ENCODE peak calls at places on chromosomes 6 and 20, in six cellular contexts. P is CD8-positive, alpha-beta T cell; X is GM06990; D is PC-9; Y is mucosa of descending colon; R is Caco-2. W is an unnamed sample.

GRCh38 chr6:130848945-130849344 is 21.7 kb downstream of the SMLR1 start:
- DNase-seq in P (no peak), X (no peak), D (no peak), Y (no peak), R (no peak), W (no peak)

GRCh38 chr6:138310294-138310693 is 67.4 kb upstream of the SMIM28 start:
- DNase-seq in P (no peak), X (no peak), D (no peak), Y (no peak), R (no peak), W (no peak)

GRCh38 chr20:62928246-62928939 is 2.1 kb upstream of the DIDO1 start:
- DNase-seq in P (no peak), X (no peak), D (no peak), Y (no peak), R (peak), W (no peak)

GRCh38 chr6:39224058-39224457 is 5.2 kb downstream of the KCNK5 start:
- DNase-seq in P (no peak), X (no peak), D (no peak), Y (no peak), R (no peak), W (no peak)

GRCh38 chr6:105781248-105781647 is 304.9 kb upstream of the PRDM1 start:
- DNase-seq in P (peak), X (no peak), D (peak), Y (no peak), R (no peak), W (no peak)

GRCh38 chr6:165110871-165111270 is 198.5 kb downstream of the C6orf118 start:
- DNase-seq in P (no peak), X (no peak), D (no peak), Y (no peak), R (no peak), W (no peak)

GRCh38 chr6:111767752-111768430 is 105.4 kb downstream of the FYN start:
- DNase-seq in P (no peak), X (no peak), D (no peak), Y (no peak), R (no peak), W (no peak)

GRCh38 chr20:59603727-59604608 is at the start of gene PHACTR3:
- DNase-seq in P (no peak), X (no peak), D (no peak), Y (no peak), R (no peak), W (no peak)

GRCh38 chr20:5569021-5569420 is 181.2 kb upstream of the SHLD1 start:
- DNase-seq in P (peak), X (peak), D (peak), Y (no peak), R (no peak), W (no peak)

GRCh38 chr6:137892271-137892708 is 25.2 kb downstream of the TNFAIP3 start:
- DNase-seq in P (no peak), X (no peak), D (no peak), Y (no peak), R (no peak), W (no peak)

GRCh38 chr6:11770546-11771466 is 7.8 kb downstream of the ADTRP start:
- DNase-seq in P (no peak), X (peak), D (peak), Y (peak), R (no peak), W (peak)

DNA sequence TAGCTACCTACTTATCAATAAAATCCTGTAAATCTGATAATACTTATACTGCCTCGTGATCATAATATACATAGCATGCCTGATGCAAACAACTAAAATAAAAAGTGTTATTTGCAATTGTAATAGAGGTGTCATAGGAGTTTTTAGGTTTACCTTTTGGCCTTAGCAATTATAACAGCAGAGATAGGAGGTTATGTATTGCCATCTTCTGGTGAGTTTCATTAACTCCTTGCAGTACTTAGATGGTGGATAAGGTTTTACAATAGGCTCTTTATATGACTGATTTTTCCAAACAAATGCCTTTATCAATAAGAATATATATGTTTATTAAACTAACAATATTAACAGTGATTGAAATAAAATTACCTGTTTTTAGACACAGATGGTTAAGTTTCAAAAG is 27.8 kb upstream of the MYCT1 start:
- DNase-seq in P (no peak), X (no peak), D (no peak), Y (no peak), R (no peak), W (no peak)
- TF ChIP-seq CTCF in P (no peak), X (peak), D (peak), Y (no peak), R (peak), W (peak)

DNA sequence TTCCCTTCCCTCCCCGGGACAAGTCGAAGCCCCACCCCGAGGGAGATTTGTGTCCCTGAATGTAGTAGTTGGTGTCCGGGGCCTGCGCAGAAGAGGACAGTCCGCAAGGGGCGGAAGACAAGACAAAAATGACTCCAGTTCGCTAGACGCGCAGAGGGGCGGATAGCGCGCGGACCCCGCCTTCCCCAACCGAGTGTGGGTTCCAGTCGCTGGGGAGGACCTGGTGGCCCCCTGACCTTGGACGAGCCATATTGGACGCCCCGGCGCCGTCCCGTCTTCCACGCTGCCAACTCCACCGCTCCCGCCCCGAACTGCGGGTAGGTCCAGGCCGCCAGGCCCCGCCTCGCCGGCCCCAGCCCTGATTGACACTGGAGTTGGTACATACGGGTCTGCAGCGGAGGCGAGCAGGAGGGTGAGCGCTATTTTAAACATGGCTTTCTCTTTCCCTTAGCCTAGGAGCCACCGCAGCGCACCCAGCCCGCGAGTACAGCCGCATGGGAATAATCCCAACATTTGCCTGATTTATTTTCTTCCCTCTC is 802 bp downstream of the HMGN3 start:
- DNase-seq in P (peak), X (peak), D (peak), Y (peak), R (peak), W (peak)
- TF ChIP-seq CTCF in P (no peak), X (peak), D (peak), Y (peak), R (peak), W (peak)

DNA sequence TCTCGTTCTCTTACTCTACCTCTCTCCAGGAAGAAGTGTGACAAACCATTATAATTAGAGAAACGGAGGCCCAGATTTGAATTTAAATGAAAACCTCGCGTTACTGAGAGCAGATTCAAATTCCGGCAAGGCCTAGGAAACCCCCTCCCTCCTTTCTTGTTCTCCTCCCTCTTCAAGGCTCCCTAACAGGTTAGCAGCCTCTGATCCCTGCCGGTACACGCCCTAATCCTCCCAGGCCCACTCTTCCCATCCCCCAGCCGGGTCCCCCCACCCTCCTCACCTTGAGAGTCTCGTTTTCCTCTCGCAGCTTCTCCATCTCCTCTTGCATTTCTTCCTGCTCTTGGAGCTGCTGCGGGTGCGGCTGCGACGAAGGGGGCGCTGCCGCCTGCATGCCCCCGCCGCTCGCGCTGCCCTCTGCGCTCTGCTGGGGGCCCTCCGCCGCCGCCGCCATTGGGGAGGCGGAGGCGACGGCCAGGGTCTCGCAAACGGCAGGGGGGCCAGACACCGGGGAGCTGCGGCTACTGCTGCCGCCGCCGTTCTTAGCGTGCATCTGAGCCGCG is 3.8 kb downstream of the MTCL3 start:
- DNase-seq in P (no peak), X (no peak), D (peak), Y (no peak), R (no peak), W (no peak)
- TF ChIP-seq CTCF in P (no peak), X (no peak), D (no peak), Y (no peak), R (no peak), W (peak)

DNA sequence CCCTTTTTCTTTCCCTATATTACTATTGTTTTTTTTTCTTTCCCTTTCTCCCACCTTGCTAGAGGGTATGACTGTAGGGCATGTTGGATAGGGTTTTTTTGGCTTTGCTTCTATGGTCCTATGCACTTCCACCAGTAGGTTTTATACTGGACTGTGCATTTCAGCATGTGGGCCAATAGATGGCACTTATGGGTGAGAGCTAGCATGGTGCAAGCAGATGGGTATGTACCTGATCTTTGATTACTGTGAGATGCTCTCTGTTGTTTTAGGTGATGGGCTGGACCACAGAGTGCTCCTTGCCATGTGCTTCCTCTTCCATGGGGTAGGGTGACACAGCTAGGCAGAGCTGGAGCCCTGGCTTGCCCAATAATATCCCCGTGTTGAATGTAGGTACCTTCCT is 128.5 kb upstream of the CHD6 start:
- DNase-seq in P (no peak), X (no peak), D (no peak), Y (no peak), R (no peak), W (no peak)
- TF ChIP-seq CTCF in P (no peak), X (peak), D (no peak), Y (no peak), R (peak), W (no peak)

GRCh38 chr20:12699374-12700228 is 309.2 kb upstream of the SPTLC3 start:
- DNase-seq in P (no peak), X (no peak), D (no peak), Y (no peak), R (no peak), W (no peak)
- TF ChIP-seq CTCF in P (no peak), X (no peak), D (no peak), Y (no peak), R (no peak), W (no peak)

DNA sequence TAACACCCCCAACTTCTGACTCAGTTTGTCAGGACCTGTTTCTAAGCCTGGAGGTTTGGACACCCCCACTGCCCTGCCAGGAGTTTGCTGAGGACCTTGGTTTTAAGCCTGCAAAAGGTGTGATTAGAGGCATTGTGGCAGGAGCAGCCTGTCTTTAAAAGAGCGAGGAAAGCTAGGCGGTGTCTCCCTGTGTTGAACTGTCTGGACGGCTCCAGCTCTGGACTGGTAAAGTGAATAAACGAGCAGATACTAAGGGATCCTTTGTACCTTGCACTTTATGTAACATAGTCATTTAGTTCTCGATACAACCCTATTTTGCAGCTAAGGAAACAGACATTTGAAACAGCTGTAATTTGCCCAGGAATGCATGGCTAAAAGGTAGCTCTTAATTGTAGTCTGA is 14.4 kb downstream of the FAM83D start:
- DNase-seq in P (no peak), X (no peak), D (no peak), Y (no peak), R (peak), W (no peak)
- TF ChIP-seq CTCF in P (no peak), X (no peak), D (no peak), Y (no peak), R (no peak), W (no peak)

GRCh38 chr6:135144678-135145508 is 36.2 kb upstream of the MYB start:
- DNase-seq in P (no peak), X (no peak), D (peak), Y (no peak), R (no peak), W (no peak)
- TF ChIP-seq CTCF in P (peak), X (peak), D (peak), Y (peak), R (peak), W (peak)

GRCh38 chr20:420169-420620 is 12.1 kb downstream of the RBCK1 start:
- DNase-seq in P (no peak), X (no peak), D (no peak), Y (no peak), R (no peak), W (no peak)

GRCh38 chr20:420721-421574 is 12.8 kb downstream of the RBCK1 start:
- DNase-seq in P (no peak), X (no peak), D (peak), Y (peak), R (no peak), W (no peak)

GRCh38 chr20:417801-418342 is 9.8 kb downstream of the RBCK1 start:
- DNase-seq in P (no peak), X (no peak), D (no peak), Y (no peak), R (no peak), W (no peak)

GRCh38 chr20:418858-419365 is 10.8 kb downstream of the RBCK1 start:
- DNase-seq in P (no peak), X (no peak), D (no peak), Y (no peak), R (no peak), W (no peak)

GRCh38 chr20:419556-420168 is 11.6 kb downstream of the RBCK1 start:
- DNase-seq in P (no peak), X (no peak), D (no peak), Y (peak), R (no peak), W (no peak)
- TF ChIP-seq CTCF in P (no peak), X (no peak), D (no peak), Y (peak), R (no peak), W (no peak)

DNA sequence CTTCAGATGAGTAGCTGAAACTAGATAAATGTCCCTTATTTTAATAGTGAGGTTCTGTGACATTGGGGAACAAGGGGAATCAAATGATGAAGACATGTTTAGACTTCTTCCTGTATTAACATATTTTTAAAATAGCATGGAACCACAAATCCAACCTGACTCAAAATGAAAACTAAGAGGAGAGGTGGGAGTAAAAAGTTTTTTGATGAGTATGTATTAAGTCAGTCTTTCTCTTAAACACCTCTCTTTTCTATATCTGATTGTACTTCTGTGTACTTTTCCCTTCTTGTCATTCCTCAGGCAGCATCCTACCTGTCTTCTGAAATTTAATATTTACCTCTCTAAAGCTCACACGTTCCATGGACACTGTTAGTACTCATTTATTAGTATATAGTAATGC is 8.7 kb upstream of the SDHAF4 start:
- DNase-seq in P (no peak), X (no peak), D (no peak), Y (no peak), R (no peak), W (no peak)
- TF ChIP-seq CTCF in P (no peak), X (no peak), D (no peak), Y (no peak), R (no peak), W (no peak)

DNA sequence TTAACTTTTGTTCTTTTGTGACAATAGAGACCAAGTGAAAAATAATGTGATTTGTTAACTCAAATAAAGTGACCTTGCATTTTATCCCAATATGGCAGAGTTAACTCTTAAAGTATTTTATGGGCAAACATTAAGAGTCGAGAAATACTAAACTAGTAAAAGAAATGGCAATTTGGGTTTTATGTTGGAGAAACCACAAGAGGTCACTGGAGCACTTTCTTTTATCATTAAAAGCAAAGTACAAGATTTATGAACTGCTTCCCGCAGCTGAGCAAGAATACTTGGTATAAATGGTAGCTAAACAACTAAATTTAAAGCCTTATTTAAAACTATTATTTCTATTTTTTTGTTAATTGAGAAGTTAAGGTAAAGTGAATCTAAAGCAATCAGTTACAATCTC is 33.5 kb upstream of the MCM9 start:
- DNase-seq in P (no peak), X (no peak), D (no peak), Y (no peak), R (no peak), W (no peak)
- TF ChIP-seq CTCF in P (no peak), X (no peak), D (peak), Y (no peak), R (peak), W (no peak)